ENCODE peak calls at places on chromosomes 2 and 18, in four cellular contexts. One of them, this sample, is unnamed.

GRCh38 chr2:162524192-162524591 is 180.3 kb downstream of the GCA start:
- DNase-seq in GM23248: no peak
- DNase-seq in neural progenitor cell: peak; percentile 15
- DNase-seq in astrocyte: no peak
- DNase-seq in this sample: no peak

GRCh38 chr2:160666677-160667061 is 173.1 kb upstream of the RBMS1 start:
- DNase-seq in neural progenitor cell: no peak
- DNase-seq in GM23248: no peak
- DNase-seq in astrocyte: no peak
- DNase-seq in this sample: no peak

GRCh38 chr18:31301201-31301655 is 16.7 kb upstream of the DSG1 start:
- DNase-seq in GM23248: no peak
- DNase-seq in astrocyte: peak; percentile 50
- DNase-seq in neural progenitor cell: peak; percentile 69
- DNase-seq in this sample: no peak

GRCh38 chr2:236724200-236724599 is 154.6 kb downstream of the ACKR3 start:
- DNase-seq in GM23248: no peak
- DNase-seq in astrocyte: no peak
- DNase-seq in neural progenitor cell: no peak
- DNase-seq in this sample: no peak

GRCh38 chr2:119316066-119316465 is 50.6 kb downstream of the C2orf76 start:
- DNase-seq in astrocyte: no peak
- DNase-seq in neural progenitor cell: no peak
- DNase-seq in GM23248: peak; percentile 23
- DNase-seq in this sample: no peak

GRCh38 chr2:30480703-30481322 is 33.8 kb downstream of the LCLAT1 start:
- DNase-seq in GM23248: no peak
- DNase-seq in astrocyte: no peak
- DNase-seq in neural progenitor cell: no peak
- DNase-seq in this sample: no peak

GRCh38 chr18:36805105-36805504 is 23.7 kb downstream of the TPGS2 start:
- DNase-seq in GM23248: no peak
- DNase-seq in neural progenitor cell: no peak
- DNase-seq in astrocyte: no peak
- DNase-seq in this sample: no peak

GRCh38 chr2:198587201-198587600 is 782.8 kb downstream of the PLCL1 start:
- DNase-seq in neural progenitor cell: no peak
- DNase-seq in GM23248: no peak
- DNase-seq in astrocyte: no peak
- DNase-seq in this sample: no peak

GRCh38 chr2:30266051-30266621 is 34.8 kb downstream of the LBH start:
- DNase-seq in GM23248: peak; percentile 50
- DNase-seq in neural progenitor cell: no peak
- DNase-seq in astrocyte: no peak
- DNase-seq in this sample: no peak

DNA sequence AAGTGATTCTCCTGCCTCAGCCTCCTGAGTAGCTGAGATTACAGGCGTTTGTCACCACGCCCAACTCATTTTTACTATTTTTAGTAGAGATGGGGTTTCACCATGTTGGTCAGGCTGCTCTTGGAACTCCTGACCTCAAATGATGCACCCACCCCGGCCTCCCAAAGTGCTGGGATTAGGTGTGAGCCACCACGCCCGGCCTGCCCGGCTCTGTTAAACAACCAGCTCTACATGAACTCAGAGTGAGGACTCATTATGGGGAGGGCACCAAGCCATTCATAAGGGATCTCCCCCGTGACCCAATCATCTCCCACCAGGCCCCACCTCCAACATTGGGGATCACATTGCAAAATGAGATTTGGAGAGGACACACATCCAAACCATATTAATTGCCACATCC is 8.8 kb downstream of the ATIC start:
- DNase-seq in astrocyte: no peak
- DNase-seq in GM23248: no peak
- DNase-seq in neural progenitor cell: no peak
- DNase-seq in this sample: no peak
- H3K79me2 ChIP-seq in astrocyte: peaks cover 42% of the 10 kb centered on the region
- H3K79me2 ChIP-seq in GM23248: peaks cover 76% of the 10 kb centered on the region
- H3K79me2 ChIP-seq in neural progenitor cell: peaks cover 88% of the 10 kb centered on the region
- H3K79me2 ChIP-seq in this sample: peaks cover 65% of the 10 kb centered on the region

GRCh38 chr2:172586255-172586891 is 30.5 kb downstream of the PDK1 start:
- DNase-seq in neural progenitor cell: no peak
- DNase-seq in GM23248: no peak
- DNase-seq in astrocyte: peak; percentile 53
- DNase-seq in this sample: no peak
- H3K79me2 ChIP-seq in neural progenitor cell: no peaks in the 10 kb centered on the region
- H3K79me2 ChIP-seq in GM23248: peaks cover 35% of the 10 kb centered on the region
- H3K79me2 ChIP-seq in astrocyte: no peaks in the 10 kb centered on the region
- H3K79me2 ChIP-seq in this sample: no peaks in the 10 kb centered on the region

DNA sequence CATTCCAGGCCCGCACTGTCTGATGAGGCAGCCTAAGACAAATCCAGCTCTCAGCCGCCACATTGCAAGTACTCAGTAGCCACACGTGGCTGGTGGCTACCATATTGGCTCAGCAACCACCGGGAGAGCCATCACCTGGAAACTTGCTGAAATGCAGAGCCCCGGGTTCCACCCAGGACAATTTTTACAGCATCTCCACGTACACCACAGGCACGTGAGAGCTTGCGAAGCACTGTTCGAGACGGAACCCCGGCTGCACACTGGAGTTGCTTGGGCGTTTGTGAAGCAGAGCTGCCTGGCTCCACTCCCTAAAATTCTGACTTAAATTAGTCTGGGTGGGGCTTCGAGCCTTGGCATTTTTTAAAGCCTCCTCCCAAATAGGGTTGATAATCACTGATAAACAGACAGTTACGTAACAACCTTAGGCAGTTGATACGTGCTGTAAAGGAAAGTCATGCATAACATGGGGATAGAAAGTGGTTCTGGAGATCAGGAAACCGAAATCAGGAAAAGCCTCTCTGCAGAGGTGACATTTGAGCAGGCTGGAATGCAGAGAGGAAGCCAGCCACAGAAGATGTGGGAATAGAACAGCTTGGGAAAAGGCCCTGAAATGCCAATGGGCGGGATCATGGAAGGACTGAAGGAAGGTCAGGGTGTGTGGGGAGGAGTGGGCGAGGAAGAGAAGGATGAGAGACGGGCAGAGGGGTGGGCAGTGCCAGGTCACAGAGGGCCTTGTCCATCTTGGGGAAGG is 6.2 kb downstream of the ASAP2 start:
- DNase-seq in astrocyte: no peak
- DNase-seq in neural progenitor cell: no peak
- DNase-seq in GM23248: peak; percentile 44
- DNase-seq in this sample: no peak
- H3K79me2 ChIP-seq in astrocyte: peaks cover 94% of the 10 kb centered on the region
- H3K79me2 ChIP-seq in neural progenitor cell: peaks cover 96% of the 10 kb centered on the region
- H3K79me2 ChIP-seq in GM23248: peaks cover 99% of the 10 kb centered on the region
- H3K79me2 ChIP-seq in this sample: peaks cover 100% of the 10 kb centered on the region

DNA sequence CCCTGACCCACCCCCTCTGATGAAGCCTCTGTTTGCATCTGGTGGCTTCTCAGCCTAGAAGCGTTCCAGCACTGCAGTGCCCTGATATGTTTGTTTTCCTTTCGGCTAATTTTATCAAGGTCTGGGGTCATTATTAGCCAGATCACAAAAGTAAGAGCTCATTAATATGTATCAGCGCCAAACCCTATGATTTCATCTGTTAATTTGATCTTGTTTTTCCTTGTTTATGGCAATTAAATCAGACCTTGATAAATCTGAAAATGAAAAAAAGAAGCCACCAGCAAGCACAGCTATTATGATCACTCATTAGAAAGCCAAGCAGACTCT is 357.6 kb downstream of the HRH4 start:
- DNase-seq in GM23248: no peak
- DNase-seq in astrocyte: no peak
- DNase-seq in neural progenitor cell: no peak
- DNase-seq in this sample: no peak
- H3K79me2 ChIP-seq in GM23248: no peaks in the 10 kb centered on the region
- H3K79me2 ChIP-seq in astrocyte: no peaks in the 10 kb centered on the region
- H3K79me2 ChIP-seq in neural progenitor cell: no peaks in the 10 kb centered on the region
- H3K79me2 ChIP-seq in this sample: no peaks in the 10 kb centered on the region

DNA sequence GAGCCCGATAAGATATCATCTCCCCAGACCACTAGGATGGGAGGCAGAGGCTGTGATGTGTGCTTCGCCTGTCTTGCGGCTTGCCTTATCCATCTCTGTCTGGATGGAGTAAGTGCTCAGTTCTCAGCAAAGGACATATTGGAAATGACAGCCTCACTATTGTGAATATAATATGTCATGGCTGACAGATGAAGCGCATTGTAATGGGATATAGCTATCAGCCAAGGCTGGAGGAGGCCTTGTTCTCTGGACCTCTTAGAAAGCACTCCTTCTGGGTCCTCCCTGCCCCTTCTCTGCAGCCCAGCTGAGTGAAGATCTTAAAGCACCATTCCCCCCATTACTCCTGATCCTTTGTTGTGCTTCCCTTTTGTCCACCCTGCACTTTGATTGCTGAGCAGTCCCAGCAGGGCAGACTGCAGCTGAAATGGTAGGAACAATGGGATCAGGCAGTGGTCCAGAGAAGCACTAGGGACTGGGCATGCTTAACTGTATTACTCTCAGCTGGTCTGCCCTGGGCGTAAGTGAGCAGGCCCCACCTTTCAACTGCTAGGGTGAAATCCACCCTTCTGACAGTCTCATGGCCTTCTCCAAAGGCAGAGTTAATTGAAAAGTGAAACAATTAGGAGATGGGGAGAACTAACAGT is 265.3 kb downstream of the SETBP1 start:
- DNase-seq in neural progenitor cell: peak; percentile 84
- DNase-seq in astrocyte: no peak
- DNase-seq in GM23248: no peak
- DNase-seq in this sample: no peak
- H3K79me2 ChIP-seq in neural progenitor cell: peaks cover 7% of the 10 kb centered on the region
- H3K79me2 ChIP-seq in astrocyte: no peaks in the 10 kb centered on the region
- H3K79me2 ChIP-seq in GM23248: no peaks in the 10 kb centered on the region
- H3K79me2 ChIP-seq in this sample: no peaks in the 10 kb centered on the region

DNA sequence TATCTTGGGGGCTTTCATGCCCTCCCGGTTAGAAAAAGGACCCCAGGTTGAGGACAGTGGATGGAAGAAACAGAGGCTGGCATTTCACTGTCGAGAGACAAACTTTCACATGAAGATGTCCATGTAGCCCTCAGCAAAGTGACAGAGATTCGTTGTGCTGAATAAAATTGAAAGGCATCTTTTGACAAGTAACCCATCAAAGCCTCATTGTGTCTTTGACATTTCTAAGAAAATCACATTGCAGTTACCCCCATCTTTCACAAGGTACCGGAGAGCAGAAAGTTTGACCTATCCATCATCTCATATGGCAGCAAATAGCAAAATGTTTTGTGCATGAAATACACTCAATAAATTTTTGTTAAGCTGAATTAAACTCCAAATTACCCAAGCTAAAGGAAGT is 2.0 kb upstream of the MBP start:
- DNase-seq in astrocyte: no peak
- DNase-seq in GM23248: no peak
- DNase-seq in neural progenitor cell: no peak
- DNase-seq in this sample: no peak
- H3K79me2 ChIP-seq in astrocyte: peaks cover 13% of the 10 kb centered on the region
- H3K79me2 ChIP-seq in GM23248: no peaks in the 10 kb centered on the region
- H3K79me2 ChIP-seq in neural progenitor cell: no peaks in the 10 kb centered on the region
- H3K79me2 ChIP-seq in this sample: no peaks in the 10 kb centered on the region

GRCh38 chr18:48566588-48566987 is 27.8 kb downstream of the CTIF start:
- DNase-seq in neural progenitor cell: no peak
- DNase-seq in astrocyte: no peak
- DNase-seq in GM23248: no peak
- DNase-seq in this sample: no peak
- H3K79me2 ChIP-seq in neural progenitor cell: peaks cover 4% of the 10 kb centered on the region
- H3K79me2 ChIP-seq in astrocyte: peaks cover 92% of the 10 kb centered on the region
- H3K79me2 ChIP-seq in GM23248: peaks cover 98% of the 10 kb centered on the region
- H3K79me2 ChIP-seq in this sample: peaks cover 95% of the 10 kb centered on the region

DNA sequence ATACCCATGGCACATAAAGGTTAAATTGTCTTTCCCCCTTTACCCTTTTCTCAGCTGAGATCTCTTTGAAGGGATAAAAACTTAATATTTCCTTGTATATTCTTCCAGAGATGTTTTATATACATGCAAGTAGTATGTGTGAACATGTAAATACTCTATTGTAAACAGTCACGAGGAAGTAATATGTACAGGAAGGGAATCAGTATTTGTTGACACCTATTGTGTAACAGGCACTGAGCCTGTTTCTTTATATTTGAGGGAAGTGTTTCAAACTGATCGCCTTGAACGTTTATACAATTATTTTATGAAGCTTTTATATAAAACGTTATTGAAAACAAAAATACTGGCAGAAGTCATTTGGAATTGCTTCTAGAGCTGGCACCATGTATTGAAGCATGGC is 13.2 kb downstream of the RALBP1 start:
- DNase-seq in GM23248: no peak
- DNase-seq in neural progenitor cell: no peak
- DNase-seq in astrocyte: no peak
- DNase-seq in this sample: no peak
- H3K79me2 ChIP-seq in GM23248: peaks cover 100% of the 10 kb centered on the region
- H3K79me2 ChIP-seq in neural progenitor cell: peaks cover 96% of the 10 kb centered on the region
- H3K79me2 ChIP-seq in astrocyte: peaks cover 85% of the 10 kb centered on the region
- H3K79me2 ChIP-seq in this sample: peaks cover 98% of the 10 kb centered on the region

GRCh38 chr2:240447331-240447730 is 11.9 kb downstream of the GPC1 start:
- DNase-seq in GM23248: no peak
- DNase-seq in neural progenitor cell: no peak
- DNase-seq in astrocyte: no peak
- DNase-seq in this sample: no peak
- H3K79me2 ChIP-seq in GM23248: peaks cover 31% of the 10 kb centered on the region
- H3K79me2 ChIP-seq in neural progenitor cell: peaks cover 16% of the 10 kb centered on the region
- H3K79me2 ChIP-seq in astrocyte: peaks cover 99% of the 10 kb centered on the region
- H3K79me2 ChIP-seq in this sample: peaks cover 7% of the 10 kb centered on the region

This sample was measured in SK-N-SH.